ENCODE peak calls at places on chromosomes 12 and 14, in six cellular contexts. One of them, this sample, is unnamed.

GRCh38 chr14:104554088-104554607 is 25.4 kb upstream of the C14orf180 start:
- DNase-seq in activated CD4-positive, alpha-beta T cell treated with anti-CD3 and anti-CD28 coated beads for 36 hours: peak; percentile 2
- DNase-seq in sciatic nerve: peak; percentile 35
- DNase-seq in COR-L47: no peak
- DNase-seq in stimulated activated CD4-positive, alpha-beta T cell treated with anti-CD3 and anti-CD28 coated beads, TNF-alpha, amount 100 ng/mL, for 1 hour: no peak
- DNase-seq in KG1: no peak
- DNase-seq in this sample: peak; percentile 69

GRCh38 chr12:120132863-120133385 is 16.4 kb upstream of the RAB35 start:
- DNase-seq in activated CD4-positive, alpha-beta T cell treated with anti-CD3 and anti-CD28 coated beads for 36 hours: no peak
- DNase-seq in sciatic nerve: no peak
- DNase-seq in COR-L47: no peak
- DNase-seq in stimulated activated CD4-positive, alpha-beta T cell treated with anti-CD3 and anti-CD28 coated beads, TNF-alpha, amount 100 ng/mL, for 1 hour: no peak
- DNase-seq in KG1: no peak
- DNase-seq in this sample: no peak

GRCh38 chr12:45540661-45541341 is 188.7 kb upstream of the ARID2 start:
- DNase-seq in activated CD4-positive, alpha-beta T cell treated with anti-CD3 and anti-CD28 coated beads for 36 hours: no peak
- DNase-seq in sciatic nerve: no peak
- DNase-seq in COR-L47: no peak
- DNase-seq in stimulated activated CD4-positive, alpha-beta T cell treated with anti-CD3 and anti-CD28 coated beads, TNF-alpha, amount 100 ng/mL, for 1 hour: no peak
- DNase-seq in KG1: no peak
- DNase-seq in this sample: no peak

GRCh38 chr12:5650804-5651461 is 219.0 kb downstream of the NTF3 start:
- DNase-seq in activated CD4-positive, alpha-beta T cell treated with anti-CD3 and anti-CD28 coated beads for 36 hours: no peak
- DNase-seq in sciatic nerve: no peak
- DNase-seq in COR-L47: no peak
- DNase-seq in stimulated activated CD4-positive, alpha-beta T cell treated with anti-CD3 and anti-CD28 coated beads, TNF-alpha, amount 100 ng/mL, for 1 hour: no peak
- DNase-seq in KG1: no peak
- DNase-seq in this sample: no peak

GRCh38 chr12:48933664-48934311 is 8.5 kb upstream of the FKBP11 start:
- DNase-seq in activated CD4-positive, alpha-beta T cell treated with anti-CD3 and anti-CD28 coated beads for 36 hours: no peak
- DNase-seq in sciatic nerve: no peak
- DNase-seq in COR-L47: no peak
- DNase-seq in stimulated activated CD4-positive, alpha-beta T cell treated with anti-CD3 and anti-CD28 coated beads, TNF-alpha, amount 100 ng/mL, for 1 hour: no peak
- DNase-seq in KG1: no peak
- DNase-seq in this sample: no peak

GRCh38 chr14:79011091-79011919 is 841.1 kb downstream of the NRXN3 start:
- DNase-seq in activated CD4-positive, alpha-beta T cell treated with anti-CD3 and anti-CD28 coated beads for 36 hours: peak; percentile 5
- DNase-seq in sciatic nerve: no peak
- DNase-seq in COR-L47: peak; percentile 59
- DNase-seq in stimulated activated CD4-positive, alpha-beta T cell treated with anti-CD3 and anti-CD28 coated beads, TNF-alpha, amount 100 ng/mL, for 1 hour: no peak
- DNase-seq in KG1: peak; percentile 4
- DNase-seq in this sample: peak; percentile 65

GRCh38 chr14:70130498-70130897 is 58.3 kb downstream of the SLC8A3 start:
- DNase-seq in activated CD4-positive, alpha-beta T cell treated with anti-CD3 and anti-CD28 coated beads for 36 hours: no peak
- DNase-seq in sciatic nerve: no peak
- DNase-seq in COR-L47: peak; percentile 66
- DNase-seq in stimulated activated CD4-positive, alpha-beta T cell treated with anti-CD3 and anti-CD28 coated beads, TNF-alpha, amount 100 ng/mL, for 1 hour: no peak
- DNase-seq in KG1: no peak
- DNase-seq in this sample: no peak

GRCh38 chr14:36254020-36254614 is 66.3 kb downstream of the MBIP start:
- DNase-seq in activated CD4-positive, alpha-beta T cell treated with anti-CD3 and anti-CD28 coated beads for 36 hours: no peak
- DNase-seq in sciatic nerve: no peak
- DNase-seq in COR-L47: no peak
- DNase-seq in stimulated activated CD4-positive, alpha-beta T cell treated with anti-CD3 and anti-CD28 coated beads, TNF-alpha, amount 100 ng/mL, for 1 hour: no peak
- DNase-seq in KG1: no peak
- DNase-seq in this sample: no peak

GRCh38 chr12:14454098-14454907 is 88.8 kb downstream of the ATF7IP start:
- DNase-seq in activated CD4-positive, alpha-beta T cell treated with anti-CD3 and anti-CD28 coated beads for 36 hours: peak; percentile 42
- DNase-seq in sciatic nerve: no peak
- DNase-seq in COR-L47: no peak
- DNase-seq in stimulated activated CD4-positive, alpha-beta T cell treated with anti-CD3 and anti-CD28 coated beads, TNF-alpha, amount 100 ng/mL, for 1 hour: no peak
- DNase-seq in KG1: no peak
- DNase-seq in this sample: no peak

GRCh38 chr12:130983328-130984017 is 29.8 kb downstream of the ADGRD1 start:
- DNase-seq in activated CD4-positive, alpha-beta T cell treated with anti-CD3 and anti-CD28 coated beads for 36 hours: no peak
- DNase-seq in sciatic nerve: no peak
- DNase-seq in COR-L47: no peak
- DNase-seq in stimulated activated CD4-positive, alpha-beta T cell treated with anti-CD3 and anti-CD28 coated beads, TNF-alpha, amount 100 ng/mL, for 1 hour: no peak
- DNase-seq in KG1: no peak
- DNase-seq in this sample: no peak

GRCh38 chr14:32985881-32986280 is 47.2 kb downstream of the NPAS3 start:
- DNase-seq in activated CD4-positive, alpha-beta T cell treated with anti-CD3 and anti-CD28 coated beads for 36 hours: no peak
- DNase-seq in sciatic nerve: no peak
- DNase-seq in COR-L47: no peak
- DNase-seq in stimulated activated CD4-positive, alpha-beta T cell treated with anti-CD3 and anti-CD28 coated beads, TNF-alpha, amount 100 ng/mL, for 1 hour: no peak
- DNase-seq in KG1: no peak
- DNase-seq in this sample: no peak

GRCh38 chr12:108907861-108908302 is 28.0 kb downstream of the DAO start:
- DNase-seq in activated CD4-positive, alpha-beta T cell treated with anti-CD3 and anti-CD28 coated beads for 36 hours: no peak
- DNase-seq in sciatic nerve: no peak
- DNase-seq in COR-L47: no peak
- DNase-seq in stimulated activated CD4-positive, alpha-beta T cell treated with anti-CD3 and anti-CD28 coated beads, TNF-alpha, amount 100 ng/mL, for 1 hour: no peak
- DNase-seq in KG1: peak; percentile 17
- DNase-seq in this sample: no peak

GRCh38 chr14:95024380-95024779 is 132.9 kb downstream of the DICER1 start:
- DNase-seq in activated CD4-positive, alpha-beta T cell treated with anti-CD3 and anti-CD28 coated beads for 36 hours: no peak
- DNase-seq in sciatic nerve: no peak
- DNase-seq in COR-L47: no peak
- DNase-seq in stimulated activated CD4-positive, alpha-beta T cell treated with anti-CD3 and anti-CD28 coated beads, TNF-alpha, amount 100 ng/mL, for 1 hour: no peak
- DNase-seq in KG1: no peak
- DNase-seq in this sample: no peak

GRCh38 chr12:93242154-93242958 is 135.4 kb upstream of the NUDT4 start:
- DNase-seq in activated CD4-positive, alpha-beta T cell treated with anti-CD3 and anti-CD28 coated beads for 36 hours: no peak
- DNase-seq in sciatic nerve: no peak
- DNase-seq in COR-L47: no peak
- DNase-seq in stimulated activated CD4-positive, alpha-beta T cell treated with anti-CD3 and anti-CD28 coated beads, TNF-alpha, amount 100 ng/mL, for 1 hour: no peak
- DNase-seq in KG1: no peak
- DNase-seq in this sample: no peak

GRCh38 chr12:4615667-4616066 is 33.2 kb downstream of the AKAP3 start:
- DNase-seq in activated CD4-positive, alpha-beta T cell treated with anti-CD3 and anti-CD28 coated beads for 36 hours: no peak
- DNase-seq in sciatic nerve: no peak
- DNase-seq in COR-L47: no peak
- DNase-seq in stimulated activated CD4-positive, alpha-beta T cell treated with anti-CD3 and anti-CD28 coated beads, TNF-alpha, amount 100 ng/mL, for 1 hour: no peak
- DNase-seq in KG1: no peak
- DNase-seq in this sample: no peak

GRCh38 chr12:123761841-123762714 is at the start of gene DNAH10:
- DNase-seq in activated CD4-positive, alpha-beta T cell treated with anti-CD3 and anti-CD28 coated beads for 36 hours: peak; percentile 72
- DNase-seq in sciatic nerve: no peak
- DNase-seq in COR-L47: peak; percentile 4
- DNase-seq in stimulated activated CD4-positive, alpha-beta T cell treated with anti-CD3 and anti-CD28 coated beads, TNF-alpha, amount 100 ng/mL, for 1 hour: no peak
- DNase-seq in KG1: no peak
- DNase-seq in this sample: no peak

GRCh38 chr12:112792743-112793142 is 1.2 kb downstream of the RPH3A start:
- DNase-seq in activated CD4-positive, alpha-beta T cell treated with anti-CD3 and anti-CD28 coated beads for 36 hours: no peak
- DNase-seq in sciatic nerve: no peak
- DNase-seq in COR-L47: no peak
- DNase-seq in stimulated activated CD4-positive, alpha-beta T cell treated with anti-CD3 and anti-CD28 coated beads, TNF-alpha, amount 100 ng/mL, for 1 hour: no peak
- DNase-seq in KG1: no peak
- DNase-seq in this sample: no peak

GRCh38 chr14:105445290-105445689 is 25.7 kb downstream of the MTA1 start:
- DNase-seq in activated CD4-positive, alpha-beta T cell treated with anti-CD3 and anti-CD28 coated beads for 36 hours: no peak
- DNase-seq in sciatic nerve: no peak
- DNase-seq in COR-L47: no peak
- DNase-seq in stimulated activated CD4-positive, alpha-beta T cell treated with anti-CD3 and anti-CD28 coated beads, TNF-alpha, amount 100 ng/mL, for 1 hour: no peak
- DNase-seq in KG1: no peak
- DNase-seq in this sample: no peak

GRCh38 chr12:124422570-124423523 is 128.0 kb downstream of the RFLNA start:
- DNase-seq in activated CD4-positive, alpha-beta T cell treated with anti-CD3 and anti-CD28 coated beads for 36 hours: no peak
- DNase-seq in sciatic nerve: peak; percentile 96
- DNase-seq in COR-L47: peak; percentile 90
- DNase-seq in stimulated activated CD4-positive, alpha-beta T cell treated with anti-CD3 and anti-CD28 coated beads, TNF-alpha, amount 100 ng/mL, for 1 hour: no peak
- DNase-seq in KG1: no peak
- DNase-seq in this sample: peak; percentile 92

GRCh38 chr14:72550513-72550912 is 343.4 kb downstream of the DPF3 start:
- DNase-seq in activated CD4-positive, alpha-beta T cell treated with anti-CD3 and anti-CD28 coated beads for 36 hours: no peak
- DNase-seq in sciatic nerve: no peak
- DNase-seq in COR-L47: no peak
- DNase-seq in stimulated activated CD4-positive, alpha-beta T cell treated with anti-CD3 and anti-CD28 coated beads, TNF-alpha, amount 100 ng/mL, for 1 hour: no peak
- DNase-seq in KG1: no peak
- DNase-seq in this sample: no peak

GRCh38 chr14:97931273-97931672 is 1134.1 kb downstream of the VRK1 start:
- DNase-seq in activated CD4-positive, alpha-beta T cell treated with anti-CD3 and anti-CD28 coated beads for 36 hours: no peak
- DNase-seq in sciatic nerve: no peak
- DNase-seq in COR-L47: no peak
- DNase-seq in stimulated activated CD4-positive, alpha-beta T cell treated with anti-CD3 and anti-CD28 coated beads, TNF-alpha, amount 100 ng/mL, for 1 hour: no peak
- DNase-seq in KG1: no peak
- DNase-seq in this sample: no peak

GRCh38 chr14:87186745-87187144 is 806.2 kb downstream of the GALC start:
- DNase-seq in activated CD4-positive, alpha-beta T cell treated with anti-CD3 and anti-CD28 coated beads for 36 hours: no peak
- DNase-seq in sciatic nerve: no peak
- DNase-seq in COR-L47: no peak
- DNase-seq in stimulated activated CD4-positive, alpha-beta T cell treated with anti-CD3 and anti-CD28 coated beads, TNF-alpha, amount 100 ng/mL, for 1 hour: no peak
- DNase-seq in KG1: no peak
- DNase-seq in this sample: no peak

GRCh38 chr14:62179367-62180018 is 417.3 kb downstream of the SNAPC1 start:
- DNase-seq in activated CD4-positive, alpha-beta T cell treated with anti-CD3 and anti-CD28 coated beads for 36 hours: peak; percentile 63
- DNase-seq in sciatic nerve: no peak
- DNase-seq in COR-L47: peak; percentile 91
- DNase-seq in stimulated activated CD4-positive, alpha-beta T cell treated with anti-CD3 and anti-CD28 coated beads, TNF-alpha, amount 100 ng/mL, for 1 hour: no peak
- DNase-seq in KG1: peak; percentile 32
- DNase-seq in this sample: peak; percentile 66

GRCh38 chr14:99991306-99991705 is 73.9 kb upstream of the EVL start:
- DNase-seq in activated CD4-positive, alpha-beta T cell treated with anti-CD3 and anti-CD28 coated beads for 36 hours: no peak
- DNase-seq in sciatic nerve: no peak
- DNase-seq in COR-L47: no peak
- DNase-seq in stimulated activated CD4-positive, alpha-beta T cell treated with anti-CD3 and anti-CD28 coated beads, TNF-alpha, amount 100 ng/mL, for 1 hour: no peak
- DNase-seq in KG1: no peak
- DNase-seq in this sample: no peak

GRCh38 chr12:104250366-104251125 is 35.0 kb downstream of the TXNRD1 start:
- DNase-seq in activated CD4-positive, alpha-beta T cell treated with anti-CD3 and anti-CD28 coated beads for 36 hours: no peak
- DNase-seq in sciatic nerve: no peak
- DNase-seq in COR-L47: no peak
- DNase-seq in stimulated activated CD4-positive, alpha-beta T cell treated with anti-CD3 and anti-CD28 coated beads, TNF-alpha, amount 100 ng/mL, for 1 hour: no peak
- DNase-seq in KG1: no peak
- DNase-seq in this sample: no peak

GRCh38 chr12:119869720-119870119 is 7.4 kb downstream of the CIT start:
- DNase-seq in activated CD4-positive, alpha-beta T cell treated with anti-CD3 and anti-CD28 coated beads for 36 hours: no peak
- DNase-seq in sciatic nerve: no peak
- DNase-seq in COR-L47: no peak
- DNase-seq in stimulated activated CD4-positive, alpha-beta T cell treated with anti-CD3 and anti-CD28 coated beads, TNF-alpha, amount 100 ng/mL, for 1 hour: no peak
- DNase-seq in KG1: no peak
- DNase-seq in this sample: peak; percentile 69

GRCh38 chr12:19397534-19397933 is 41.8 kb upstream of the AEBP2 start:
- DNase-seq in activated CD4-positive, alpha-beta T cell treated with anti-CD3 and anti-CD28 coated beads for 36 hours: no peak
- DNase-seq in sciatic nerve: peak; percentile 9
- DNase-seq in COR-L47: no peak
- DNase-seq in stimulated activated CD4-positive, alpha-beta T cell treated with anti-CD3 and anti-CD28 coated beads, TNF-alpha, amount 100 ng/mL, for 1 hour: no peak
- DNase-seq in KG1: no peak
- DNase-seq in this sample: no peak

GRCh38 chr14:34053666-34054065 is 102.8 kb upstream of the EGLN3 start:
- DNase-seq in activated CD4-positive, alpha-beta T cell treated with anti-CD3 and anti-CD28 coated beads for 36 hours: no peak
- DNase-seq in sciatic nerve: no peak
- DNase-seq in COR-L47: no peak
- DNase-seq in stimulated activated CD4-positive, alpha-beta T cell treated with anti-CD3 and anti-CD28 coated beads, TNF-alpha, amount 100 ng/mL, for 1 hour: no peak
- DNase-seq in KG1: no peak
- DNase-seq in this sample: no peak

GRCh38 chr14:43019826-43020225 is 1413.2 kb downstream of the LRFN5 start:
- DNase-seq in activated CD4-positive, alpha-beta T cell treated with anti-CD3 and anti-CD28 coated beads for 36 hours: no peak
- DNase-seq in sciatic nerve: no peak
- DNase-seq in COR-L47: no peak
- DNase-seq in stimulated activated CD4-positive, alpha-beta T cell treated with anti-CD3 and anti-CD28 coated beads, TNF-alpha, amount 100 ng/mL, for 1 hour: no peak
- DNase-seq in KG1: no peak
- DNase-seq in this sample: no peak

GRCh38 chr12:38154096-38155019 is 162.2 kb upstream of the ALG10B start:
- DNase-seq in activated CD4-positive, alpha-beta T cell treated with anti-CD3 and anti-CD28 coated beads for 36 hours: no peak
- DNase-seq in sciatic nerve: no peak
- DNase-seq in COR-L47: no peak
- DNase-seq in stimulated activated CD4-positive, alpha-beta T cell treated with anti-CD3 and anti-CD28 coated beads, TNF-alpha, amount 100 ng/mL, for 1 hour: no peak
- DNase-seq in KG1: no peak
- DNase-seq in this sample: no peak

GRCh38 chr12:13101854-13102375 is 1.6 kb downstream of the GSG1 start:
- DNase-seq in activated CD4-positive, alpha-beta T cell treated with anti-CD3 and anti-CD28 coated beads for 36 hours: peak; percentile 58
- DNase-seq in sciatic nerve: no peak
- DNase-seq in COR-L47: no peak
- DNase-seq in stimulated activated CD4-positive, alpha-beta T cell treated with anti-CD3 and anti-CD28 coated beads, TNF-alpha, amount 100 ng/mL, for 1 hour: no peak
- DNase-seq in KG1: no peak
- DNase-seq in this sample: no peak

GRCh38 chr12:2813573-2814185 is 1.2 kb downstream of the ITFG2 start:
- DNase-seq in activated CD4-positive, alpha-beta T cell treated with anti-CD3 and anti-CD28 coated beads for 36 hours: peak; percentile 77
- DNase-seq in sciatic nerve: no peak
- DNase-seq in COR-L47: peak; percentile 51
- DNase-seq in stimulated activated CD4-positive, alpha-beta T cell treated with anti-CD3 and anti-CD28 coated beads, TNF-alpha, amount 100 ng/mL, for 1 hour: no peak
- DNase-seq in KG1: peak; percentile 58
- DNase-seq in this sample: no peak

GRCh38 chr12:108772896-108773797 is 41.8 kb upstream of the CORO1C start:
- DNase-seq in activated CD4-positive, alpha-beta T cell treated with anti-CD3 and anti-CD28 coated beads for 36 hours: no peak
- DNase-seq in sciatic nerve: no peak
- DNase-seq in COR-L47: no peak
- DNase-seq in stimulated activated CD4-positive, alpha-beta T cell treated with anti-CD3 and anti-CD28 coated beads, TNF-alpha, amount 100 ng/mL, for 1 hour: no peak
- DNase-seq in KG1: no peak
- DNase-seq in this sample: no peak

GRCh38 chr14:96037891-96038557 is 1.1 kb upstream of the C14orf132 start:
- DNase-seq in activated CD4-positive, alpha-beta T cell treated with anti-CD3 and anti-CD28 coated beads for 36 hours: no peak
- DNase-seq in sciatic nerve: peak; percentile 66
- DNase-seq in COR-L47: peak; percentile 45
- DNase-seq in stimulated activated CD4-positive, alpha-beta T cell treated with anti-CD3 and anti-CD28 coated beads, TNF-alpha, amount 100 ng/mL, for 1 hour: no peak
- DNase-seq in KG1: no peak
- DNase-seq in this sample: no peak

GRCh38 chr12:4164591-4165558 is 108.7 kb upstream of the CCND2 start:
- DNase-seq in activated CD4-positive, alpha-beta T cell treated with anti-CD3 and anti-CD28 coated beads for 36 hours: peak; percentile 82
- DNase-seq in sciatic nerve: peak; percentile 73
- DNase-seq in COR-L47: no peak
- DNase-seq in stimulated activated CD4-positive, alpha-beta T cell treated with anti-CD3 and anti-CD28 coated beads, TNF-alpha, amount 100 ng/mL, for 1 hour: peak; percentile 24
- DNase-seq in KG1: no peak
- DNase-seq in this sample: peak; percentile 79

GRCh38 chr14:20569066-20569465 is 8.2 kb upstream of the RNASE9 start:
- DNase-seq in activated CD4-positive, alpha-beta T cell treated with anti-CD3 and anti-CD28 coated beads for 36 hours: no peak
- DNase-seq in sciatic nerve: no peak
- DNase-seq in COR-L47: no peak
- DNase-seq in stimulated activated CD4-positive, alpha-beta T cell treated with anti-CD3 and anti-CD28 coated beads, TNF-alpha, amount 100 ng/mL, for 1 hour: no peak
- DNase-seq in KG1: no peak
- DNase-seq in this sample: no peak

GRCh38 chr12:71871116-71871515 is 31.6 kb downstream of the TBC1D15 start:
- DNase-seq in activated CD4-positive, alpha-beta T cell treated with anti-CD3 and anti-CD28 coated beads for 36 hours: no peak
- DNase-seq in sciatic nerve: no peak
- DNase-seq in COR-L47: no peak
- DNase-seq in stimulated activated CD4-positive, alpha-beta T cell treated with anti-CD3 and anti-CD28 coated beads, TNF-alpha, amount 100 ng/mL, for 1 hour: no peak
- DNase-seq in KG1: no peak
- DNase-seq in this sample: no peak

GRCh38 chr12:12327802-12328201 is 22.2 kb downstream of the MANSC1 start:
- DNase-seq in activated CD4-positive, alpha-beta T cell treated with anti-CD3 and anti-CD28 coated beads for 36 hours: no peak
- DNase-seq in sciatic nerve: no peak
- DNase-seq in COR-L47: peak; percentile 34
- DNase-seq in stimulated activated CD4-positive, alpha-beta T cell treated with anti-CD3 and anti-CD28 coated beads, TNF-alpha, amount 100 ng/mL, for 1 hour: no peak
- DNase-seq in KG1: no peak
- DNase-seq in this sample: no peak